ENCODE peak calls at places on chromosomes 5 and 9, in seven cellular contexts. F is H1, H is HCT116, U is HepG2, S is SK-N-SH, D is K562, O is GM12878. A is an unnamed sample.
A peak's percentile ranks its signal among the peaks of the same experiment; 100 is the strongest.

GRCh38 chr9:133428579-133429215 is 6.5 kb downstream of the ADAMTS13 start:
- DNase-seq in F (no peak), H (no peak), U (peak; percentile 12), S (peak; percentile 87), D (peak; percentile 82), O (no peak), A (no peak)

GRCh38 chr9:88658311-88658822 is 123.4 kb downstream of the NXNL2 start:
- DNase-seq in F (no peak), H (no peak), U (no peak), S (no peak), D (no peak), O (no peak), A (no peak)

GRCh38 chr5:54946306-54946705 is 39.1 kb downstream of the ESM1 start:
- DNase-seq in F (no peak), H (no peak), U (no peak), S (no peak), D (no peak), O (no peak), A (no peak)

GRCh38 chr5:55437859-55438206 is 96.9 kb downstream of the PLPP1 start:
- DNase-seq in F (no peak), H (no peak), U (no peak), S (no peak), D (no peak), O (no peak), A (no peak)

GRCh38 chr5:16994576-16994975 is 58.5 kb upstream of the MYO10 start:
- DNase-seq in F (no peak), H (no peak), U (no peak), S (no peak), D (no peak), O (no peak), A (no peak)

GRCh38 chr5:35198096-35198495 is 32.2 kb downstream of the PRLR start:
- DNase-seq in F (no peak), H (no peak), U (peak; percentile 24), S (peak; percentile 9), D (no peak), O (no peak), A (peak; percentile 83)

GRCh38 chr9:23120630-23121029 is 674.0 kb downstream of the DMRTA1 start:
- DNase-seq in F (no peak), H (no peak), U (no peak), S (no peak), D (no peak), O (no peak), A (no peak)

GRCh38 chr9:5714501-5715401 is 85.8 kb downstream of the RIC1 start:
- DNase-seq in F (no peak), H (peak; percentile 27), U (peak; percentile 25), S (no peak), D (no peak), O (no peak), A (peak; percentile 50)

GRCh38 chr5:96229173-96229572 is 203.9 kb downstream of the PCSK1 start:
- DNase-seq in F (no peak), H (no peak), U (no peak), S (no peak), D (no peak), O (no peak), A (no peak)

GRCh38 chr5:151081426-151082273 is 816 bp upstream of the TNIP1 start:
- DNase-seq in F (no peak), H (no peak), U (peak; percentile 65), S (no peak), D (no peak), O (no peak), A (no peak)

GRCh38 chr5:86968311-86968753 is 299.4 kb upstream of the RASA1 start:
- DNase-seq in F (no peak), H (peak; percentile 54), U (peak; percentile 20), S (peak; percentile 0), D (no peak), O (no peak), A (peak; percentile 61)

DNA sequence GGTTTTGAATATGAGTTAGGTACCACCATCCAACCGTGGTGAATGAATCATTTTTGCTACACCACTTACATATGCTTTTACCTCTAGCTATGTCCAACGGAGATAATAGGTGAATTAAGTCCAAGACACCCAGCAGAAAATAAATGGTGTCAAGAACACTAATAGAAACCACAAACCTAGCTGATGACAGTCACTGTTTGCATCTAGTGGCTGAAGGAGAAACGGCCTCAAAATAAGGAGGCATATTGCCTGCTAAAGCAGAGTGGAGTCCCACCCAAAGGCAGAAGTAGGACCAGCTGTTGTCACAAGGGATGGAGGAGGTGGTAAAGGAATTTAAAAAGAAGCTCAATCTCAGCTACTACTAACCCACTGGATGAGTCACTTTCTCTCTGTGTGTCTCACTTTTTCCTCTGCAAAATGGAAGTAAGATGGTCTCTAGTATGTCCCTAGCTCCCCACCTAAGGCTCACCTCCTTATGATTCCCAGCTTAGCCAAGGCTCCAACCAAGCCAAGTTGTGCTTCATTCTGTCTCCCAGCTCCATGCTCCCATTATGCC is 224.3 kb downstream of the GRIA1 start:
- DNase-seq in F (no peak), H (no peak), U (no peak), S (no peak), D (no peak), O (no peak), A (no peak)
- TF ChIP-seq JUND in F (no peak), H (no peak), U (no peak), S (no peak), D (no peak), O (no peak), A (no peak)

DNA sequence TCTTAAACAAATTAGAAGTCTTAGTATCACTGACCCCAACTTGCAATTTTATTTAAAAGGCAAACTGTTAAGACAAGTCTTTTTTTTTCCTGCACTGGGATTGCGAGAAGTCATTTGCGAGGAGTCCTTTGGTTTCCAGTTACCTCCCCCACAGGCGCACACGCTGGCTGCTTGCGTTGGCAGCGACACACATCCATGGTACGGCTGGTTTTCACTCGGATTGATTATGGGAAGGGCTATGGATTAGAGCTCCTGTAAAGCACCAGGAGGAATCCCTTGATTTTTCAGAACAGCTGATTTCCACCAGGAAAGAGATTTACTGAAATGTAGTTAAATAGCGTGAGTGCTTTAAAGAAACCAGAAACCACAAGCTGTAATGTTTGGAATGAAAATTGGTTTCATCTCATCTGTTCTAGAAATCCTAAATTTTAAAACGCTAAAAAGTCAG is 732 bp downstream of the SLC1A3 start:
- DNase-seq in F (no peak), H (peak; percentile 33), U (no peak), S (no peak), D (no peak), O (no peak), A (peak; percentile 13)
- TF ChIP-seq JUND in F (no peak), H (no peak), U (no peak), S (no peak), D (no peak), O (no peak), A (no peak)

DNA sequence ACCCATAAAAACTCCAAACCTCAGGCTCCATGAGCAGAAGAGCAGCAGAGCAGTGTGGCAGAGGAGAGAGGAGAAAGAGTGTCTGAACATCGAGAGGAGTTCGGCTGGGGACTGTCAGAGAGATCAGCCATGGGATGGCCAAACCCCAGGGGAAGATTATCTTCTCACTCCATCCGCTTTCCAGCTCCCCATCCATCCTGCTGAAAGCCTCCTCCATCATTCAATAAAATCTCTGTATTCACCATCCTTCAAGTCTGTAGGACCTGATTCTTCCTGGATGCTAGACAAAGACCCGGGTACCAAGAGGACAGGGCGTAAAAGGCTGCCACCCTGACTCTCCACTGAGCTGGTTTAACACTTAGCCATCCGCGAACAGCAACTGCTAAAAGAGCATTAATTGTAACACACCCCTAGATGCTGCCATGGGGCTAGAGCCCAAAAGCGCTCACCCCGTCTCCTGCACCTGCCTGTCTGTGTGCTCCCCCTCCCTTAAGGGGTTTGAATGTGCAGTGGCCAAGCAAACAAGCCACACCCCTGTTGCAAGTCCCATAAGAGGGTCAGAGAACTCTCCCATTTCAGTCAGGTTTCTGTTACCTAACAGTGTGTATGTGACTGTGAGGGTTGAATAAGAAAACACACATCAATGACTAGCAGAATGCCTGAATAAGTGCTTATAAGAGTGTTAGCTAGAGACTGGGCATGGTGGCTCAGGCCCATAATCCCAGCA is 13.9 kb upstream of the SELENOP start:
- DNase-seq in F (no peak), H (no peak), U (peak; percentile 41), S (no peak), D (no peak), O (no peak), A (no peak)
- TF ChIP-seq JUND in F (no peak), H (no peak), U (peak; percentile 18), S (no peak), D (no peak), O (no peak), A (no peak)

GRCh38 chr5:180107005-180107404 is 35.4 kb upstream of the RNF130 start:
- DNase-seq in F (no peak), H (no peak), U (no peak), S (no peak), D (no peak), O (no peak), A (no peak)

GRCh38 chr5:180102636-180103035 is 31.1 kb upstream of the RNF130 start:
- DNase-seq in F (no peak), H (no peak), U (no peak), S (no peak), D (no peak), O (no peak), A (no peak)

GRCh38 chr5:180103487-180103886 is 31.9 kb upstream of the RNF130 start:
- DNase-seq in F (no peak), H (no peak), U (no peak), S (no peak), D (no peak), O (no peak), A (no peak)

GRCh38 chr5:180104131-180104530 is 32.6 kb upstream of the RNF130 start:
- DNase-seq in F (no peak), H (no peak), U (no peak), S (no peak), D (no peak), O (no peak), A (no peak)

GRCh38 chr5:180105827-180106312 is 34.3 kb upstream of the RNF130 start:
- DNase-seq in F (no peak), H (peak; percentile 4), U (no peak), S (no peak), D (no peak), O (no peak), A (no peak)
- TF ChIP-seq JUND in F (no peak), H (no peak), U (no peak), S (no peak), D (peak; percentile 96), O (no peak), A (no peak)

GRCh38 chr5:143879646-143880045 is 67.7 kb downstream of the HMHB1 start:
- DNase-seq in F (no peak), H (no peak), U (peak; percentile 5), S (no peak), D (no peak), O (no peak), A (no peak)
- TF ChIP-seq JUND in F (no peak), H (no peak), U (no peak), S (no peak), D (no peak), O (no peak), A (no peak)